ENCODE peak calls at places on chromosomes 13 and 19, in eight cellular contexts. X, O, M, Q, G, H, P and I are unnamed samples.

GRCh38 chr19:31109626-31110025 is 239.6 kb downstream of the TSHZ3 start:
- DNase-seq in X (no peak), O (no peak), M (no peak), Q (no peak), G (no peak), H (no peak), P (no peak), I (no peak)

GRCh38 chr13:97057196-97057595 is 62.9 kb upstream of the OXGR1 start:
- DNase-seq in X (no peak), O (no peak), M (no peak), Q (no peak), G (no peak), H (no peak), P (no peak), I (no peak)

GRCh38 chr19:7851623-7852500 is 21.8 kb downstream of the EVI5L start:
- DNase-seq in X (no peak), O (no peak), M (no peak), Q (peak), G (no peak), H (no peak), P (no peak), I (no peak)

GRCh38 chr13:28935104-28935503 is 115.0 kb downstream of the MTUS2 start:
- DNase-seq in X (no peak), O (no peak), M (no peak), Q (no peak), G (no peak), H (no peak), P (no peak), I (no peak)

GRCh38 chr13:23510979-23511735 is 59.1 kb upstream of the TNFRSF19 start:
- DNase-seq in X (peak), O (no peak), M (no peak), Q (no peak), G (no peak), H (peak), P (peak), I (no peak)

GRCh38 chr13:112680741-112681360 is 9.0 kb upstream of the ATP11A start:
- DNase-seq in X (no peak), O (no peak), M (no peak), Q (no peak), G (no peak), H (no peak), P (no peak), I (peak)

GRCh38 chr13:104597554-104598240 is 1531.5 kb upstream of the SLC10A2 start:
- DNase-seq in X (no peak), O (no peak), M (no peak), Q (no peak), G (no peak), H (no peak), P (no peak), I (no peak)

GRCh38 chr19:32333227-32333626 is 12.2 kb upstream of the ZNF507 start:
- DNase-seq in X (no peak), O (no peak), M (no peak), Q (no peak), G (no peak), H (no peak), P (no peak), I (no peak)

GRCh38 chr13:36148436-36148835 is 17.3 kb upstream of the DCLK1 start:
- DNase-seq in X (no peak), O (no peak), M (no peak), Q (no peak), G (no peak), H (no peak), P (peak), I (no peak)

GRCh38 chr13:22103046-22103445 is 432.2 kb downstream of the FGF9 start:
- DNase-seq in X (no peak), O (no peak), M (no peak), Q (no peak), G (no peak), H (no peak), P (no peak), I (no peak)

GRCh38 chr19:40367577-40368434 is 19.3 kb downstream of the PLD3 start:
- DNase-seq in X (peak), O (no peak), M (no peak), Q (no peak), G (no peak), H (no peak), P (no peak), I (no peak)

GRCh38 chr19:48739400-48739825 is 997 bp downstream of the RASIP1 start:
- DNase-seq in X (no peak), O (no peak), M (no peak), Q (peak), G (no peak), H (no peak), P (no peak), I (no peak)

GRCh38 chr19:51163257-51163656 is 21.2 kb downstream of the SIGLEC7 start:
- DNase-seq in X (no peak), O (no peak), M (no peak), Q (no peak), G (peak), H (peak), P (no peak), I (no peak)

GRCh38 chr19:15283141-15283885 is 49.0 kb downstream of the BRD4 start:
- DNase-seq in X (peak), O (no peak), M (no peak), Q (no peak), G (no peak), H (peak), P (peak), I (peak)

GRCh38 chr19:2552859-2553258 is 76.9 kb downstream of the GADD45B start:
- DNase-seq in X (no peak), O (no peak), M (no peak), Q (no peak), G (no peak), H (no peak), P (peak), I (no peak)

GRCh38 chr13:30045916-30046704 is 195.7 kb upstream of the UBL3 start:
- DNase-seq in X (no peak), O (no peak), M (no peak), Q (no peak), G (no peak), H (peak), P (peak), I (no peak)

GRCh38 chr19:40466219-40467006 is at the start of gene SPTBN4:
- DNase-seq in X (no peak), O (peak), M (peak), Q (peak), G (no peak), H (no peak), P (no peak), I (no peak)

GRCh38 chr13:73939071-73939380 is 195.2 kb downstream of the KLF12 start:
- DNase-seq in X (no peak), O (no peak), M (no peak), Q (no peak), G (no peak), H (no peak), P (no peak), I (no peak)

GRCh38 chr19:21482863-21483276 is 22.5 kb upstream of the ZNF429 start:
- DNase-seq in X (peak), O (peak), M (peak), Q (peak), G (peak), H (no peak), P (peak), I (peak)

GRCh38 chr19:15280048-15280725 is 47.9 kb upstream of the EPHX3 start:
- DNase-seq in X (no peak), O (no peak), M (no peak), Q (no peak), G (no peak), H (no peak), P (peak), I (no peak)

GRCh38 chr13:51583875-51584730 is at the start of gene WDFY2:
- DNase-seq in X (peak), O (peak), M (peak), Q (peak), G (peak), H (peak), P (peak), I (peak)

GRCh38 chr13:96299235-96299634 is 209.3 kb downstream of the HS6ST3 start:
- DNase-seq in X (no peak), O (no peak), M (no peak), Q (no peak), G (no peak), H (no peak), P (peak), I (no peak)

GRCh38 chr13:80469841-80470378 is 129.0 kb upstream of the SPRY2 start:
- DNase-seq in X (no peak), O (peak), M (peak), Q (no peak), G (no peak), H (peak), P (peak), I (peak)

GRCh38 chr13:113655358-113656014 is 2.5 kb downstream of the ATP4B start:
- DNase-seq in X (no peak), O (no peak), M (no peak), Q (no peak), G (peak), H (no peak), P (no peak), I (no peak)

GRCh38 chr13:23558675-23559536 is 11.3 kb upstream of the TNFRSF19 start:
- DNase-seq in X (peak), O (no peak), M (peak), Q (no peak), G (peak), H (peak), P (peak), I (no peak)

GRCh38 chr19:3586124-3586626 is 897 bp downstream of the GIPC3 start:
- DNase-seq in X (peak), O (no peak), M (no peak), Q (no peak), G (no peak), H (no peak), P (no peak), I (no peak)

GRCh38 chr13:111661052-111661451 is 340.6 kb downstream of the TEX29 start:
- DNase-seq in X (no peak), O (no peak), M (no peak), Q (no peak), G (no peak), H (no peak), P (no peak), I (no peak)

GRCh38 chr19:28126499-28126898 is 1086.5 kb downstream of the UQCRFS1 start:
- DNase-seq in X (no peak), O (no peak), M (no peak), Q (no peak), G (no peak), H (no peak), P (no peak), I (no peak)

GRCh38 chr13:46736568-46736967 is 60.4 kb downstream of the ESD start:
- DNase-seq in X (no peak), O (no peak), M (no peak), Q (no peak), G (no peak), H (no peak), P (no peak), I (no peak)

GRCh38 chr13:81017525-81018152 is 676.7 kb upstream of the SPRY2 start:
- DNase-seq in X (peak), O (no peak), M (no peak), Q (no peak), G (no peak), H (peak), P (peak), I (no peak)

DNA sequence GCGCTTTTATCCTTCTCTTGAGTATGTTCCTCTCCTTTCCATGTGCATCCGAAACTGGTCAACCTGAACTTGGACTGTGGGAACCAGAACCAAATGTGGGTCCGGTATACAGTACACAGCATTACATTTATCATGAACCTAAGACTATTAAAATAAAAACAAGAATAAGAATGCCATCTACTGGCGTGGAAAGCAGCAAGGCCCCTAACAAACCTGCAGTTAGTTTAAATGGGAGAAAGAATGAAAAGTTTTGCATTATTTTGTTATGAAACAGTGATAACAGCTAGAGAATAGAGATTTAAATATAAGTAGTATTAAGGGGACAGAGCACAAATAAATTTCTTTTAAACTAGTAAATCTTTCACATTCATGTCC is 159.5 kb downstream of the RBM26 start:
- DNase-seq in X (no peak), O (no peak), M (no peak), Q (no peak), G (no peak), H (no peak), P (peak), I (no peak)
- TF ChIP-seq CTCF in X (peak), O (no peak), M (no peak), Q (no peak), G (no peak), H (peak), P (no peak), I (no peak)

DNA sequence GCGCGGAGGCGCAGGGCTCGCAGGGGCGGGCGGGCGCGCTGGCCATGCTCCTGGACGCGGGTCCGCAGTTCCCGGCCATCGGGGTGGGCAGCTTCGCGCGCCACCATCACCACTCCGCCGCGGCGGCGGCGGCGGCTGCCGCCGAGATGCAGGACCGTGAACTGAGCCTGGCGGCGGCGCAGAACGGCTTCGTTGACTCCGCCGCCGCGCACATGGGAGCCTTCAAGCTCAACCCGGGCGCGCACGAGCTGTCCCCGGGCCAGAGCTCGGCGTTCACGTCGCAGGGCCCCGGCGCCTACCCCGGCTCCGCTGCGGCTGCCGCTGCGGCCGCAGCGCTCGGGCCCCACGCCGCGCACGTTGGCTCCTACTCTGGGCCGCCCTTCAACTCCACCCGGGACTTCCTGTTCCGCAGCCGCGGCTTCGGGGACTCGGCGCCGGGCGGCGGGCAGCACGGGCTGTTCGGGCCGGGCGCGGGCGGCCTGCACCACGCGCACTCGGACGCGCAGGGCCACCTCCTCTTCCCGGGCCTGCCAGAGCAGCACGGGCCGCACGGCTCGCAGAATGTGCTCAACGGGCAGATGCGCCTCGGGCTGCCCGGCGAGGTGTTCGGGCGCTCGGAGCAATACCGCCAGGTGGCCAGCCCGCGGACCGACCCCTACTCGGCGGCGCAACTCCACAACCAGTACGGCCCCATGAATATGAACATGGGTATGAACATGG is 597 bp downstream of the ZIC2 start:
- DNase-seq in X (peak), O (no peak), M (no peak), Q (peak), G (no peak), H (peak), P (no peak), I (no peak)
- H3K27ac ChIP-seq in X (no peak), O (no peak), M (no peak), Q (no peak), G (no peak), H (no peak), P (no peak), I (no peak)

DNA sequence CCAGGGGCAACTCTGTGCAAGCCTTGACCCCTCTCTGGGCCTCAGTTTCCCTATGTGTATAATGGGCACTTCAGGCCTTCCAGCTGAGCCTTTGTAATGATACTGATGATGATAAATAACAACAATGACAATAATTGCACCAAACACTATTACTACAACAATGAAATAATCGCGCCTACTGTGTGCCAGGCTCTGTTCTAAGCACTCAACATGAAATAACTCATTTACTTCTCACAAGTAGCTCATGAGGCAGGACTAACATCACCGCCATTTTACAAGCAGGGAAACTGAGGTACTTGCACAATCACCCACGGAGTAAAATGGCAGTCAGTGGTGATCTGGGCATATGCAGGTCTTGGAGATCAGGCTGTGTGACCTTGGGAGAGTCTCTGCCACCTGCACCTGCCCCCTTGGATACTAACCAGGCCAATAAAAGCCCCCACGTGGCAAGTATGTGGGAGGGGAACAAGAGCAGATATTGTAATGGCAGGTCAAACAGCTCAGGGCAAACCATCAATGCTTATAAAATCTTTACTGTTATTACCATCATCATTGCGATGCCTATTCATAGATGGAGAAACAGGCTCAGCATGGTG is 540 bp upstream of the ANGPTL8 start:
- DNase-seq in X (no peak), O (no peak), M (no peak), Q (no peak), G (no peak), H (no peak), P (no peak), I (no peak)
- H3K4me3 ChIP-seq in X (no peak), O (no peak), M (no peak), Q (no peak), G (no peak), H (no peak), P (no peak), I (no peak)

GRCh38 chr13:98397861-98398260 is 179.0 kb downstream of the STK24 start:
- DNase-seq in X (no peak), O (no peak), M (no peak), Q (no peak), G (no peak), H (no peak), P (no peak), I (no peak)

GRCh38 chr13:98394820-98395510 is 181.9 kb downstream of the STK24 start:
- DNase-seq in X (no peak), O (no peak), M (no peak), Q (no peak), G (no peak), H (no peak), P (no peak), I (no peak)

GRCh38 chr13:98396071-98396710 is 180.7 kb downstream of the STK24 start:
- DNase-seq in X (no peak), O (no peak), M (no peak), Q (no peak), G (no peak), H (no peak), P (no peak), I (no peak)

GRCh38 chr13:98399756-98400155 is 177.2 kb downstream of the STK24 start:
- DNase-seq in X (no peak), O (no peak), M (no peak), Q (no peak), G (no peak), H (no peak), P (no peak), I (no peak)

GRCh38 chr13:98397221-98397620 is 179.7 kb downstream of the STK24 start:
- DNase-seq in X (no peak), O (no peak), M (no peak), Q (no peak), G (no peak), H (no peak), P (no peak), I (no peak)
- TF ChIP-seq CTCF in X (peak), O (peak), M (peak), Q (no peak), G (no peak), H (peak), P (peak), I (no peak)